ENCODE peak calls at places on chromosomes 12 and 14, in seven cellular contexts. C is HS-5; V is amygdala; E is fibroblast of gingiva; H is T-helper 17 cell; X is CD8-positive, alpha-beta T cell; W is WTC11. T is an unnamed sample.

GRCh38 chr12:65685514-65685913 is 138.8 kb upstream of the HMGA2 start:
- DNase-seq in C (no peak), V (no peak), E (peak), H (no peak), X (no peak), W (no peak), T (peak)

GRCh38 chr12:56718167-56718566 is 6.9 kb downstream of the NACA start:
- DNase-seq in C (no peak), V (no peak), E (no peak), H (no peak), X (no peak), W (no peak), T (no peak)

GRCh38 chr14:35932659-35933159 is 106.6 kb downstream of the BRMS1L start:
- DNase-seq in C (no peak), V (no peak), E (no peak), H (no peak), X (peak), W (no peak), T (no peak)

GRCh38 chr12:57611116-57611809 is at the start of gene ARHGEF25:
- DNase-seq in C (no peak), V (peak), E (peak), H (peak), X (peak), W (peak), T (no peak)

GRCh38 chr12:6539276-6540134 is 5.2 kb downstream of the GAPDH start:
- DNase-seq in C (no peak), V (no peak), E (peak), H (no peak), X (no peak), W (no peak), T (no peak)

GRCh38 chr14:75660630-75661498 is at the start of the genes ERG28 and TTLL5:
- DNase-seq in C (peak), V (peak), E (peak), H (peak), X (peak), W (peak), T (peak)

GRCh38 chr12:68175566-68176033 is 16.1 kb upstream of the IFNG start:
- DNase-seq in C (no peak), V (no peak), E (no peak), H (peak), X (peak), W (no peak), T (no peak)

GRCh38 chr14:61630399-61630798 is 64.9 kb upstream of the HIF1A start:
- DNase-seq in C (no peak), V (no peak), E (no peak), H (no peak), X (no peak), W (no peak), T (no peak)

GRCh38 chr12:106160915-106161314 is 22.2 kb upstream of the NUAK1 start:
- DNase-seq in C (no peak), V (no peak), E (no peak), H (no peak), X (no peak), W (no peak), T (no peak)

GRCh38 chr12:115984607-115985006 is 292.9 kb downstream of the MED13L start:
- DNase-seq in C (no peak), V (no peak), E (no peak), H (no peak), X (no peak), W (no peak), T (no peak)

GRCh38 chr14:30443368-30444007 is 115.5 kb upstream of the G2E3 start:
- DNase-seq in C (peak), V (no peak), E (peak), H (no peak), X (no peak), W (no peak), T (peak)

GRCh38 chr12:84506317-84506716 is 406.3 kb downstream of the SLC6A15 start:
- DNase-seq in C (no peak), V (no peak), E (peak), H (no peak), X (no peak), W (no peak), T (no peak)

GRCh38 chr12:88756153-88756552 is 175.9 kb upstream of the KITLG start:
- DNase-seq in C (no peak), V (no peak), E (no peak), H (no peak), X (no peak), W (no peak), T (no peak)

GRCh38 chr12:53122961-53123468 is 19.7 kb downstream of the SOAT2 start:
- DNase-seq in C (no peak), V (no peak), E (no peak), H (no peak), X (no peak), W (no peak), T (peak)

GRCh38 chr12:28618171-28618570 is 427.9 kb downstream of the CCDC91 start:
- DNase-seq in C (no peak), V (no peak), E (no peak), H (no peak), X (no peak), W (no peak), T (no peak)

GRCh38 chr12:131473261-131473660 is 237.6 kb upstream of the SFSWAP start:
- DNase-seq in C (no peak), V (no peak), E (no peak), H (no peak), X (no peak), W (no peak), T (no peak)

GRCh38 chr14:74501135-74501614 is 7.6 kb downstream of the ISCA2 start:
- DNase-seq in C (no peak), V (peak), E (peak), H (no peak), X (no peak), W (peak), T (peak)

GRCh38 chr14:65686761-65687160 is 274.2 kb downstream of the FUT8 start:
- DNase-seq in C (no peak), V (no peak), E (no peak), H (no peak), X (no peak), W (no peak), T (no peak)

GRCh38 chr12:10672231-10672868 is 1.5 kb downstream of the STYK1 start:
- DNase-seq in C (no peak), V (no peak), E (no peak), H (no peak), X (peak), W (no peak), T (no peak)

GRCh38 chr12:63206908-63207307 is 55.9 kb upstream of the AVPR1A start:
- DNase-seq in C (peak), V (no peak), E (no peak), H (no peak), X (no peak), W (no peak), T (no peak)

GRCh38 chr12:115885040-115885439 is 392.5 kb downstream of the MED13L start:
- DNase-seq in C (no peak), V (no peak), E (no peak), H (no peak), X (no peak), W (no peak), T (no peak)

GRCh38 chr12:105352940-105353635 is 22.6 kb downstream of the C12orf75 start:
- DNase-seq in C (no peak), V (no peak), E (peak), H (no peak), X (no peak), W (no peak), T (no peak)

GRCh38 chr14:100882991-100883788 is 20.3 kb downstream of the RTL1 start:
- DNase-seq in C (no peak), V (no peak), E (no peak), H (no peak), X (no peak), W (no peak), T (no peak)

GRCh38 chr12:54654926-54655325 is 6.8 kb upstream of the DCD start:
- DNase-seq in C (no peak), V (no peak), E (no peak), H (no peak), X (no peak), W (no peak), T (no peak)

GRCh38 chr12:54126696-54127537 is 61.9 kb downstream of the SMUG1 start:
- DNase-seq in C (peak), V (no peak), E (no peak), H (no peak), X (no peak), W (peak), T (no peak)

GRCh38 chr12:48379784-48380183 is 29.1 kb upstream of the ZNF641 start:
- DNase-seq in C (no peak), V (no peak), E (peak), H (no peak), X (no peak), W (no peak), T (no peak)

GRCh38 chr12:96061864-96062453 is 26.6 kb upstream of the LTA4H start:
- DNase-seq in C (peak), V (peak), E (peak), H (peak), X (peak), W (peak), T (peak)

GRCh38 chr12:43113153-43113552 is 438.9 kb downstream of the ADAMTS20 start:
- DNase-seq in C (peak), V (no peak), E (peak), H (no peak), X (no peak), W (no peak), T (peak)

GRCh38 chr12:112939761-112940357 is 1.6 kb downstream of the OAS3 start:
- DNase-seq in C (no peak), V (no peak), E (no peak), H (no peak), X (no peak), W (no peak), T (no peak)

GRCh38 chr14:42335918-42336317 is 729.2 kb downstream of the LRFN5 start:
- DNase-seq in C (no peak), V (no peak), E (no peak), H (no peak), X (no peak), W (no peak), T (no peak)

GRCh38 chr12:119528241-119528640 is 65.3 kb upstream of the TMEM233 start:
- DNase-seq in C (no peak), V (no peak), E (no peak), H (no peak), X (no peak), W (no peak), T (no peak)

GRCh38 chr12:27561535-27562350 is 37.7 kb downstream of the PPFIBP1 start:
- DNase-seq in C (no peak), V (no peak), E (no peak), H (no peak), X (no peak), W (no peak), T (no peak)

GRCh38 chr14:76011959-76012802 is 26.6 kb downstream of the IFT43 start:
- DNase-seq in C (no peak), V (no peak), E (no peak), H (no peak), X (no peak), W (no peak), T (no peak)

GRCh38 chr12:103840399-103840880 is 594 bp downstream of the NT5DC3 start:
- DNase-seq in C (no peak), V (no peak), E (no peak), H (no peak), X (peak), W (peak), T (no peak)

GRCh38 chr12:132020292-132020691 is 70.5 kb downstream of the EP400 start:
- DNase-seq in C (no peak), V (no peak), E (no peak), H (no peak), X (no peak), W (no peak), T (no peak)

GRCh38 chr14:94571395-94571794 is 9.8 kb upstream of the SERPINA5 start:
- DNase-seq in C (no peak), V (no peak), E (peak), H (no peak), X (no peak), W (no peak), T (no peak)

GRCh38 chr12:96981053-96981452 is 74.0 kb downstream of the NEDD1 start:
- DNase-seq in C (peak), V (no peak), E (peak), H (no peak), X (no peak), W (no peak), T (peak)

T was measured in HFF-Myc.